ENCODE peak calls at places on chromosomes 16 and 17, in seven cellular contexts. One of them, this sample, is unnamed.

GRCh38 chr16:87392823-87393679 is 915 bp downstream of the MAP1LC3B start:
- DNase-seq in CD4-positive, alpha-beta T cell: peak
- DNase-seq in uterus: peak
- DNase-seq in endothelial cell: peak
- DNase-seq in activated T-cell treated with anti-CD3 and anti-CD28 coated beads for 24 hours: no peak
- DNase-seq in T-helper 9 cell: peak
- DNase-seq in NCI-H1436: no peak
- DNase-seq in this sample: no peak

GRCh38 chr17:43673516-43674323 is 12.0 kb upstream of the MEOX1 start:
- DNase-seq in CD4-positive, alpha-beta T cell: peak
- DNase-seq in uterus: peak
- DNase-seq in endothelial cell: peak
- DNase-seq in activated T-cell treated with anti-CD3 and anti-CD28 coated beads for 24 hours: peak
- DNase-seq in T-helper 9 cell: peak
- DNase-seq in NCI-H1436: peak
- DNase-seq in this sample: peak

GRCh38 chr16:69365901-69366300 is 14.3 kb upstream of the TMED6 start:
- DNase-seq in CD4-positive, alpha-beta T cell: no peak
- DNase-seq in uterus: no peak
- DNase-seq in endothelial cell: no peak
- DNase-seq in activated T-cell treated with anti-CD3 and anti-CD28 coated beads for 24 hours: no peak
- DNase-seq in T-helper 9 cell: no peak
- DNase-seq in NCI-H1436: no peak
- DNase-seq in this sample: no peak

GRCh38 chr16:54174750-54175149 is 111.8 kb downstream of the IRX3 start:
- DNase-seq in CD4-positive, alpha-beta T cell: no peak
- DNase-seq in uterus: no peak
- DNase-seq in endothelial cell: no peak
- DNase-seq in activated T-cell treated with anti-CD3 and anti-CD28 coated beads for 24 hours: no peak
- DNase-seq in T-helper 9 cell: no peak
- DNase-seq in NCI-H1436: no peak
- DNase-seq in this sample: no peak

GRCh38 chr16:50282010-50282538 is 15.7 kb downstream of the ADCY7 start:
- DNase-seq in CD4-positive, alpha-beta T cell: peak
- DNase-seq in uterus: no peak
- DNase-seq in endothelial cell: no peak
- DNase-seq in activated T-cell treated with anti-CD3 and anti-CD28 coated beads for 24 hours: no peak
- DNase-seq in T-helper 9 cell: peak
- DNase-seq in NCI-H1436: no peak
- DNase-seq in this sample: peak

GRCh38 chr17:9050801-9051401 is 29.6 kb downstream of the NTN1 start:
- DNase-seq in CD4-positive, alpha-beta T cell: no peak
- DNase-seq in uterus: no peak
- DNase-seq in endothelial cell: no peak
- DNase-seq in activated T-cell treated with anti-CD3 and anti-CD28 coated beads for 24 hours: no peak
- DNase-seq in T-helper 9 cell: no peak
- DNase-seq in NCI-H1436: no peak
- DNase-seq in this sample: no peak

GRCh38 chr16:85394511-85395206 is 218.5 kb upstream of the GSE1 start:
- DNase-seq in CD4-positive, alpha-beta T cell: no peak
- DNase-seq in uterus: no peak
- DNase-seq in endothelial cell: no peak
- DNase-seq in activated T-cell treated with anti-CD3 and anti-CD28 coated beads for 24 hours: no peak
- DNase-seq in T-helper 9 cell: no peak
- DNase-seq in NCI-H1436: peak
- DNase-seq in this sample: no peak

GRCh38 chr17:35214631-35215273 is 20.6 kb upstream of the SLC35G3 start:
- DNase-seq in CD4-positive, alpha-beta T cell: peak
- DNase-seq in uterus: no peak
- DNase-seq in endothelial cell: no peak
- DNase-seq in activated T-cell treated with anti-CD3 and anti-CD28 coated beads for 24 hours: no peak
- DNase-seq in T-helper 9 cell: peak
- DNase-seq in NCI-H1436: no peak
- DNase-seq in this sample: no peak

GRCh38 chr17:59425085-59425901 is 93.8 kb downstream of the YPEL2 start:
- DNase-seq in CD4-positive, alpha-beta T cell: no peak
- DNase-seq in uterus: peak
- DNase-seq in endothelial cell: no peak
- DNase-seq in activated T-cell treated with anti-CD3 and anti-CD28 coated beads for 24 hours: no peak
- DNase-seq in T-helper 9 cell: no peak
- DNase-seq in NCI-H1436: no peak
- DNase-seq in this sample: no peak

GRCh38 chr16:89962754-89963498 is 14.4 kb downstream of the DEF8 start:
- DNase-seq in CD4-positive, alpha-beta T cell: no peak
- DNase-seq in uterus: no peak
- DNase-seq in endothelial cell: no peak
- DNase-seq in activated T-cell treated with anti-CD3 and anti-CD28 coated beads for 24 hours: no peak
- DNase-seq in T-helper 9 cell: no peak
- DNase-seq in NCI-H1436: no peak
- DNase-seq in this sample: no peak

GRCh38 chr16:64478258-64478906 is 643.5 kb downstream of the CDH11 start:
- DNase-seq in CD4-positive, alpha-beta T cell: no peak
- DNase-seq in uterus: no peak
- DNase-seq in endothelial cell: no peak
- DNase-seq in activated T-cell treated with anti-CD3 and anti-CD28 coated beads for 24 hours: no peak
- DNase-seq in T-helper 9 cell: no peak
- DNase-seq in NCI-H1436: no peak
- DNase-seq in this sample: no peak

GRCh38 chr16:78122774-78123315 is 23.4 kb downstream of the WWOX start:
- DNase-seq in CD4-positive, alpha-beta T cell: no peak
- DNase-seq in uterus: no peak
- DNase-seq in endothelial cell: no peak
- DNase-seq in activated T-cell treated with anti-CD3 and anti-CD28 coated beads for 24 hours: no peak
- DNase-seq in T-helper 9 cell: no peak
- DNase-seq in NCI-H1436: peak
- DNase-seq in this sample: no peak

GRCh38 chr17:61323696-61324539 is 75.7 kb upstream of the TBX2 start:
- DNase-seq in CD4-positive, alpha-beta T cell: no peak
- DNase-seq in uterus: no peak
- DNase-seq in endothelial cell: no peak
- DNase-seq in activated T-cell treated with anti-CD3 and anti-CD28 coated beads for 24 hours: no peak
- DNase-seq in T-helper 9 cell: no peak
- DNase-seq in NCI-H1436: no peak
- DNase-seq in this sample: no peak

GRCh38 chr17:34169501-34169900 is 85.6 kb upstream of the CCL2 start:
- DNase-seq in CD4-positive, alpha-beta T cell: no peak
- DNase-seq in uterus: no peak
- DNase-seq in endothelial cell: no peak
- DNase-seq in activated T-cell treated with anti-CD3 and anti-CD28 coated beads for 24 hours: no peak
- DNase-seq in T-helper 9 cell: no peak
- DNase-seq in NCI-H1436: no peak
- DNase-seq in this sample: no peak

GRCh38 chr16:25210758-25211157 is 6.0 kb upstream of the AQP8 start:
- DNase-seq in CD4-positive, alpha-beta T cell: no peak
- DNase-seq in uterus: no peak
- DNase-seq in endothelial cell: no peak
- DNase-seq in activated T-cell treated with anti-CD3 and anti-CD28 coated beads for 24 hours: no peak
- DNase-seq in T-helper 9 cell: no peak
- DNase-seq in NCI-H1436: no peak
- DNase-seq in this sample: no peak

GRCh38 chr17:5468075-5468473 is 708 bp downstream of the DHX33 start:
- DNase-seq in CD4-positive, alpha-beta T cell: no peak
- DNase-seq in uterus: no peak
- DNase-seq in endothelial cell: peak
- DNase-seq in activated T-cell treated with anti-CD3 and anti-CD28 coated beads for 24 hours: no peak
- DNase-seq in T-helper 9 cell: no peak
- DNase-seq in NCI-H1436: no peak
- DNase-seq in this sample: no peak

GRCh38 chr16:15643453-15644305 is 725 bp upstream of the MARF1 start:
- DNase-seq in CD4-positive, alpha-beta T cell: peak
- DNase-seq in uterus: peak
- DNase-seq in endothelial cell: no peak
- DNase-seq in activated T-cell treated with anti-CD3 and anti-CD28 coated beads for 24 hours: peak
- DNase-seq in T-helper 9 cell: peak
- DNase-seq in NCI-H1436: peak
- DNase-seq in this sample: no peak

GRCh38 chr17:78623541-78623940 is 46.3 kb upstream of the DNAH17 start:
- DNase-seq in CD4-positive, alpha-beta T cell: no peak
- DNase-seq in uterus: no peak
- DNase-seq in endothelial cell: no peak
- DNase-seq in activated T-cell treated with anti-CD3 and anti-CD28 coated beads for 24 hours: no peak
- DNase-seq in T-helper 9 cell: no peak
- DNase-seq in NCI-H1436: no peak
- DNase-seq in this sample: no peak

GRCh38 chr16:1729026-1729425 is 23.0 kb downstream of the MAPK8IP3 start:
- DNase-seq in CD4-positive, alpha-beta T cell: no peak
- DNase-seq in uterus: no peak
- DNase-seq in endothelial cell: no peak
- DNase-seq in activated T-cell treated with anti-CD3 and anti-CD28 coated beads for 24 hours: no peak
- DNase-seq in T-helper 9 cell: no peak
- DNase-seq in NCI-H1436: no peak
- DNase-seq in this sample: no peak

GRCh38 chr16:85395913-85396878 is 216.9 kb upstream of the GSE1 start:
- DNase-seq in CD4-positive, alpha-beta T cell: no peak
- DNase-seq in uterus: no peak
- DNase-seq in endothelial cell: no peak
- DNase-seq in activated T-cell treated with anti-CD3 and anti-CD28 coated beads for 24 hours: no peak
- DNase-seq in T-helper 9 cell: no peak
- DNase-seq in NCI-H1436: no peak
- DNase-seq in this sample: peak

GRCh38 chr17:48002920-48003685 is 32.2 kb downstream of the CDK5RAP3 start:
- DNase-seq in CD4-positive, alpha-beta T cell: no peak
- DNase-seq in uterus: no peak
- DNase-seq in endothelial cell: peak
- DNase-seq in activated T-cell treated with anti-CD3 and anti-CD28 coated beads for 24 hours: no peak
- DNase-seq in T-helper 9 cell: no peak
- DNase-seq in NCI-H1436: peak
- DNase-seq in this sample: no peak

GRCh38 chr17:11908711-11909146 is 88.5 kb downstream of the ZNF18 start:
- DNase-seq in CD4-positive, alpha-beta T cell: no peak
- DNase-seq in uterus: no peak
- DNase-seq in endothelial cell: no peak
- DNase-seq in activated T-cell treated with anti-CD3 and anti-CD28 coated beads for 24 hours: no peak
- DNase-seq in T-helper 9 cell: no peak
- DNase-seq in NCI-H1436: no peak
- DNase-seq in this sample: no peak

GRCh38 chr16:47970291-47970931 is 185.4 kb downstream of the ABCC12 start:
- DNase-seq in CD4-positive, alpha-beta T cell: no peak
- DNase-seq in uterus: no peak
- DNase-seq in endothelial cell: peak
- DNase-seq in activated T-cell treated with anti-CD3 and anti-CD28 coated beads for 24 hours: no peak
- DNase-seq in T-helper 9 cell: no peak
- DNase-seq in NCI-H1436: no peak
- DNase-seq in this sample: no peak

GRCh38 chr16:83501481-83501880 is 306.3 kb upstream of the HSBP1 start:
- DNase-seq in CD4-positive, alpha-beta T cell: no peak
- DNase-seq in uterus: no peak
- DNase-seq in endothelial cell: no peak
- DNase-seq in activated T-cell treated with anti-CD3 and anti-CD28 coated beads for 24 hours: no peak
- DNase-seq in T-helper 9 cell: no peak
- DNase-seq in NCI-H1436: no peak
- DNase-seq in this sample: no peak

GRCh38 chr16:84916156-84916555 is 95.2 kb downstream of the ZDHHC7 start:
- DNase-seq in CD4-positive, alpha-beta T cell: no peak
- DNase-seq in uterus: no peak
- DNase-seq in endothelial cell: no peak
- DNase-seq in activated T-cell treated with anti-CD3 and anti-CD28 coated beads for 24 hours: no peak
- DNase-seq in T-helper 9 cell: no peak
- DNase-seq in NCI-H1436: no peak
- DNase-seq in this sample: no peak

GRCh38 chr17:16911141-16911937 is 60.6 kb downstream of the TNFRSF13B start:
- DNase-seq in CD4-positive, alpha-beta T cell: no peak
- DNase-seq in uterus: peak
- DNase-seq in endothelial cell: peak
- DNase-seq in activated T-cell treated with anti-CD3 and anti-CD28 coated beads for 24 hours: no peak
- DNase-seq in T-helper 9 cell: no peak
- DNase-seq in NCI-H1436: no peak
- DNase-seq in this sample: no peak

This sample was measured in T-helper 17 cell.